ENCODE peak calls at places on chromosomes 7 and 10, in six cellular contexts. One of them, this sample, is unnamed.

GRCh38 chr7:4556868-4557620 is 125.1 kb upstream of the FOXK1 start:
- DNase-seq in stomach: no peak
- DNase-seq in mammary epithelial cell: peak
- DNase-seq in bronchial epithelial cell: no peak
- DNase-seq in left lung: no peak
- DNase-seq in prostate gland: peak
- DNase-seq in this sample: no peak

GRCh38 chr10:71285180-71285545 is 33.9 kb upstream of the SLC29A3 start:
- DNase-seq in stomach: peak
- DNase-seq in prostate gland: peak
- DNase-seq in mammary epithelial cell: peak
- DNase-seq in bronchial epithelial cell: no peak
- DNase-seq in left lung: no peak
- DNase-seq in this sample: no peak

GRCh38 chr10:30562787-30563186 is 66.8 kb downstream of the LYZL2 start:
- DNase-seq in prostate gland: no peak
- DNase-seq in stomach: no peak
- DNase-seq in left lung: no peak
- DNase-seq in mammary epithelial cell: peak
- DNase-seq in bronchial epithelial cell: peak
- DNase-seq in this sample: no peak

GRCh38 chr10:62305813-62306212 is 37.2 kb upstream of the RTKN2 start:
- DNase-seq in stomach: no peak
- DNase-seq in left lung: no peak
- DNase-seq in prostate gland: no peak
- DNase-seq in mammary epithelial cell: no peak
- DNase-seq in bronchial epithelial cell: no peak
- DNase-seq in this sample: no peak

GRCh38 chr10:122258136-122259074 is 12.7 kb upstream of the BTBD16 start:
- DNase-seq in mammary epithelial cell: no peak
- DNase-seq in bronchial epithelial cell: no peak
- DNase-seq in prostate gland: no peak
- DNase-seq in left lung: no peak
- DNase-seq in stomach: no peak
- DNase-seq in this sample: no peak

GRCh38 chr10:129344956-129345355 is 122.1 kb upstream of the MGMT start:
- DNase-seq in bronchial epithelial cell: no peak
- DNase-seq in prostate gland: no peak
- DNase-seq in mammary epithelial cell: no peak
- DNase-seq in left lung: no peak
- DNase-seq in stomach: no peak
- DNase-seq in this sample: no peak

GRCh38 chr10:132977807-132978206 is 35.4 kb upstream of the CFAP46 start:
- DNase-seq in stomach: no peak
- DNase-seq in prostate gland: no peak
- DNase-seq in left lung: peak
- DNase-seq in mammary epithelial cell: no peak
- DNase-seq in bronchial epithelial cell: no peak
- DNase-seq in this sample: no peak

GRCh38 chr10:10599994-10600393 is 417.7 kb upstream of the CELF2 start:
- DNase-seq in mammary epithelial cell: no peak
- DNase-seq in left lung: no peak
- DNase-seq in bronchial epithelial cell: no peak
- DNase-seq in prostate gland: no peak
- DNase-seq in stomach: no peak
- DNase-seq in this sample: no peak

GRCh38 chr10:32166365-32166764 is 110.1 kb upstream of the KIF5B start:
- DNase-seq in prostate gland: no peak
- DNase-seq in bronchial epithelial cell: peak
- DNase-seq in mammary epithelial cell: peak
- DNase-seq in stomach: no peak
- DNase-seq in left lung: no peak
- DNase-seq in this sample: no peak

GRCh38 chr10:101777857-101778145 is 1.9 kb upstream of the FGF8 start:
- DNase-seq in mammary epithelial cell: no peak
- DNase-seq in left lung: no peak
- DNase-seq in stomach: peak
- DNase-seq in bronchial epithelial cell: no peak
- DNase-seq in prostate gland: no peak
- DNase-seq in this sample: no peak

GRCh38 chr7:124662372-124662771 is 103.2 kb downstream of the GPR37 start:
- DNase-seq in stomach: no peak
- DNase-seq in mammary epithelial cell: no peak
- DNase-seq in prostate gland: no peak
- DNase-seq in left lung: no peak
- DNase-seq in bronchial epithelial cell: no peak
- DNase-seq in this sample: no peak

GRCh38 chr7:99000196-99000903 is 122.0 kb downstream of the TRRAP start:
- DNase-seq in left lung: no peak
- DNase-seq in mammary epithelial cell: no peak
- DNase-seq in bronchial epithelial cell: no peak
- DNase-seq in prostate gland: no peak
- DNase-seq in stomach: no peak
- DNase-seq in this sample: no peak

GRCh38 chr7:84039432-84039831 is 155.2 kb downstream of the SEMA3A start:
- DNase-seq in bronchial epithelial cell: no peak
- DNase-seq in stomach: no peak
- DNase-seq in mammary epithelial cell: no peak
- DNase-seq in left lung: no peak
- DNase-seq in prostate gland: no peak
- DNase-seq in this sample: no peak

GRCh38 chr10:132742837-132743194 is 43.1 kb downstream of the NKX6-2 start:
- DNase-seq in prostate gland: no peak
- DNase-seq in mammary epithelial cell: no peak
- DNase-seq in stomach: no peak
- DNase-seq in bronchial epithelial cell: no peak
- DNase-seq in left lung: no peak
- DNase-seq in this sample: no peak

GRCh38 chr7:69932034-69932628 is 333.9 kb downstream of the AUTS2 start:
- DNase-seq in mammary epithelial cell: no peak
- DNase-seq in left lung: no peak
- DNase-seq in stomach: no peak
- DNase-seq in prostate gland: peak
- DNase-seq in bronchial epithelial cell: peak
- DNase-seq in this sample: no peak

GRCh38 chr7:29248713-29249382 is 54.3 kb downstream of the CHN2 start:
- DNase-seq in bronchial epithelial cell: no peak
- DNase-seq in stomach: no peak
- DNase-seq in left lung: no peak
- DNase-seq in prostate gland: no peak
- DNase-seq in mammary epithelial cell: no peak
- DNase-seq in this sample: no peak

GRCh38 chr7:16398211-16399017 is 22.9 kb downstream of the CRPPA start:
- DNase-seq in left lung: no peak
- DNase-seq in bronchial epithelial cell: no peak
- DNase-seq in mammary epithelial cell: no peak
- DNase-seq in stomach: no peak
- DNase-seq in prostate gland: no peak
- DNase-seq in this sample: no peak

GRCh38 chr7:47452295-47452694 is 129.6 kb downstream of the TNS3 start:
- DNase-seq in stomach: no peak
- DNase-seq in mammary epithelial cell: no peak
- DNase-seq in left lung: no peak
- DNase-seq in prostate gland: no peak
- DNase-seq in bronchial epithelial cell: no peak
- DNase-seq in this sample: no peak

GRCh38 chr7:17632401-17632800 is 307.9 kb downstream of the SNX13 start:
- DNase-seq in prostate gland: no peak
- DNase-seq in mammary epithelial cell: no peak
- DNase-seq in left lung: no peak
- DNase-seq in bronchial epithelial cell: no peak
- DNase-seq in stomach: no peak
- DNase-seq in this sample: no peak

GRCh38 chr10:124152781-124153600 is 59.6 kb upstream of the CHST15 start:
- DNase-seq in left lung: peak
- DNase-seq in stomach: peak
- DNase-seq in prostate gland: peak
- DNase-seq in mammary epithelial cell: peak
- DNase-seq in bronchial epithelial cell: peak
- DNase-seq in this sample: peak

GRCh38 chr10:78891741-78892140 is 177.0 kb upstream of the ZMIZ1 start:
- DNase-seq in left lung: no peak
- DNase-seq in prostate gland: no peak
- DNase-seq in stomach: no peak
- DNase-seq in mammary epithelial cell: no peak
- DNase-seq in bronchial epithelial cell: no peak
- DNase-seq in this sample: no peak

GRCh38 chr7:84800846-84801245 is 386.0 kb downstream of the SEMA3D start:
- DNase-seq in mammary epithelial cell: no peak
- DNase-seq in bronchial epithelial cell: peak
- DNase-seq in stomach: no peak
- DNase-seq in prostate gland: no peak
- DNase-seq in left lung: no peak
- DNase-seq in this sample: no peak

GRCh38 chr7:13946181-13946580 is 43.3 kb downstream of the ETV1 start:
- DNase-seq in prostate gland: no peak
- DNase-seq in left lung: no peak
- DNase-seq in mammary epithelial cell: no peak
- DNase-seq in bronchial epithelial cell: no peak
- DNase-seq in stomach: no peak
- DNase-seq in this sample: no peak

GRCh38 chr7:120441850-120442249 is 168.9 kb downstream of the KCND2 start:
- DNase-seq in stomach: no peak
- DNase-seq in prostate gland: no peak
- DNase-seq in left lung: no peak
- DNase-seq in mammary epithelial cell: no peak
- DNase-seq in bronchial epithelial cell: no peak
- DNase-seq in this sample: no peak

GRCh38 chr7:174704-175103 is 17.7 kb upstream of the FAM20C start:
- DNase-seq in mammary epithelial cell: no peak
- DNase-seq in bronchial epithelial cell: no peak
- DNase-seq in prostate gland: no peak
- DNase-seq in left lung: no peak
- DNase-seq in stomach: no peak
- DNase-seq in this sample: no peak

DNA sequence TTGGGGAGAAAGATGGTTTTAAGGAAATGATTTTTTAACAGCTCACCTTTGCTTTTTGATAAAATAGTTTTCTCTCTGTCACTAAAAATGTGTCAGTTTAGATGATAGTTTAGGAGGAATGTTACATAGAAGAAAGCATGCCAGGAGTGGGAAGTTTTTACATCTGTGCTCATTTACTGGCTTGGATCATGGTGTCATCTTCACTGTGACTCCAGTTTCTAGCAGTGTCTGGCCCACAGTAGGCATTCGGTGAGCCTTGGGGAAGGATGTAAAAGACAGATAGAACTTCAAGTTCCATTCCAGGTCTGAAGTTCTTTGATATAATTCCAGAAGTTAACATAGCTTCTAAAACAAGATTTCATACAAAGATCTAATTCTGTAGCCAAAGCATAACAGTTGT is 259.2 kb downstream of the BICC1 start:
- DNase-seq in left lung: no peak
- DNase-seq in mammary epithelial cell: no peak
- DNase-seq in stomach: no peak
- DNase-seq in prostate gland: no peak
- DNase-seq in bronchial epithelial cell: no peak
- DNase-seq in this sample: no peak
- TF ChIP-seq CTCF in left lung: no peak
- TF ChIP-seq CTCF in mammary epithelial cell: no peak
- TF ChIP-seq CTCF in stomach: no peak
- TF ChIP-seq CTCF in prostate gland: no peak
- TF ChIP-seq CTCF in bronchial epithelial cell: no peak
- TF ChIP-seq CTCF in this sample: no peak

GRCh38 chr7:35537067-35538023 is 157.6 kb downstream of the HERPUD2 start:
- DNase-seq in mammary epithelial cell: peak
- DNase-seq in stomach: peak
- DNase-seq in prostate gland: peak
- DNase-seq in bronchial epithelial cell: peak
- DNase-seq in left lung: peak
- DNase-seq in this sample: peak

GRCh38 chr7:35533877-35534276 is 161.1 kb downstream of the HERPUD2 start:
- DNase-seq in bronchial epithelial cell: no peak
- DNase-seq in stomach: no peak
- DNase-seq in left lung: no peak
- DNase-seq in mammary epithelial cell: no peak
- DNase-seq in prostate gland: no peak
- DNase-seq in this sample: no peak

GRCh38 chr7:35530124-35531109 is 164.5 kb downstream of the HERPUD2 start:
- DNase-seq in left lung: no peak
- DNase-seq in bronchial epithelial cell: no peak
- DNase-seq in mammary epithelial cell: no peak
- DNase-seq in prostate gland: no peak
- DNase-seq in stomach: no peak
- DNase-seq in this sample: no peak

DNA sequence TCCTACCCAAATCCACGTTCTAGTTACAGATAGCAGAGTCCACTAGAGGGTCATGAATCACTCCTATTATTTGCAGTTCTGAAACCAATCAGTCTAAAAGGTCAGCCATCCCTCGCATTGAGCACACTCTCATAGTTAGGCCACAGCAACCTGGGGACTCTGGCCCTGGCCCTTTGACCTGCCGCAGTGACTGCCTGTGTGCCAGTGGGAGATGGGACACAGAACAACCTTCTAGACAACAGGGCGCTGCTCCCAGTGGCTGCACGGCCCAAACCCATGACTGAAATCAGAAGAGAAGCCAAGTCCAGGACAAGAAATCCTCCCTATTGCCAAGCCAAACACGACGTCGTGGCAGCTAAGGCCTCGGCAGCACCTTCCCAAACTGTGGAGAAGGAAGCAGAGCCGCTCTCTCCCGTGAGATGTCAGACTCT is 158.5 kb downstream of the HERPUD2 start:
- DNase-seq in mammary epithelial cell: no peak
- DNase-seq in left lung: no peak
- DNase-seq in stomach: no peak
- DNase-seq in prostate gland: no peak
- DNase-seq in bronchial epithelial cell: no peak
- DNase-seq in this sample: no peak
- H3K4me3 ChIP-seq in mammary epithelial cell: no peak
- H3K4me3 ChIP-seq in left lung: no peak
- H3K4me3 ChIP-seq in stomach: no peak
- H3K4me3 ChIP-seq in prostate gland: no peak
- H3K4me3 ChIP-seq in bronchial epithelial cell: no peak
- H3K4me3 ChIP-seq in this sample: no peak

GRCh38 chr7:42877852-42878251 is 34.0 kb downstream of the C7orf25 start:
- DNase-seq in prostate gland: no peak
- DNase-seq in stomach: no peak
- DNase-seq in bronchial epithelial cell: no peak
- DNase-seq in mammary epithelial cell: no peak
- DNase-seq in left lung: peak
- DNase-seq in this sample: no peak

GRCh38 chr7:42880392-42880791 is 31.5 kb downstream of the C7orf25 start:
- DNase-seq in left lung: no peak
- DNase-seq in bronchial epithelial cell: no peak
- DNase-seq in prostate gland: no peak
- DNase-seq in stomach: no peak
- DNase-seq in mammary epithelial cell: no peak
- DNase-seq in this sample: no peak

GRCh38 chr7:42878303-42878702 is 33.6 kb downstream of the C7orf25 start:
- DNase-seq in left lung: no peak
- DNase-seq in mammary epithelial cell: no peak
- DNase-seq in stomach: no peak
- DNase-seq in bronchial epithelial cell: no peak
- DNase-seq in prostate gland: no peak
- DNase-seq in this sample: no peak

GRCh38 chr7:42876182-42877068 is 35.4 kb downstream of the C7orf25 start:
- DNase-seq in left lung: peak
- DNase-seq in stomach: peak
- DNase-seq in mammary epithelial cell: peak
- DNase-seq in prostate gland: peak
- DNase-seq in bronchial epithelial cell: peak
- DNase-seq in this sample: no peak
- TF ChIP-seq CTCF in left lung: peak
- TF ChIP-seq CTCF in stomach: peak
- TF ChIP-seq CTCF in mammary epithelial cell: peak
- TF ChIP-seq CTCF in prostate gland: peak
- TF ChIP-seq CTCF in bronchial epithelial cell: peak
- TF ChIP-seq CTCF in this sample: peak

GRCh38 chr7:89091550-89091949 is 296.0 kb upstream of the TEX47 start:
- DNase-seq in prostate gland: no peak
- DNase-seq in stomach: no peak
- DNase-seq in mammary epithelial cell: no peak
- DNase-seq in bronchial epithelial cell: no peak
- DNase-seq in left lung: no peak
- DNase-seq in this sample: no peak
- H3K4me3 ChIP-seq in prostate gland: no peak
- H3K4me3 ChIP-seq in stomach: no peak
- H3K4me3 ChIP-seq in mammary epithelial cell: no peak
- H3K4me3 ChIP-seq in bronchial epithelial cell: no peak
- H3K4me3 ChIP-seq in left lung: no peak
- H3K4me3 ChIP-seq in this sample: no peak

This sample was measured in LNCaP clone FGC.